ENCODE peak calls at places on chromosomes 7 and 10, in eight cellular contexts. B is H1, Z is HCT116, V is sigmoid colon, U is spleen, O is upper lobe of left lung, K is stomach, M is esophagus muscularis mucosa. A is an unnamed sample.

GRCh38 chr7:82469207-82469606 is 25.6 kb upstream of the CACNA2D1 start:
- DNase-seq in Z (no peak), U (no peak), O (no peak), K (no peak), V (no peak), M (no peak), B (no peak), A (no peak)

GRCh38 chr7:87784424-87784823 is 91.7 kb downstream of the SLC25A40 start:
- DNase-seq in V (no peak), O (no peak), U (no peak), Z (no peak), B (no peak), M (no peak), K (no peak), A (no peak)

GRCh38 chr7:39392151-39392550 is 174.1 kb upstream of the YAE1 start:
- DNase-seq in O (no peak), Z (no peak), V (no peak), K (no peak), U (no peak), B (no peak), M (no peak), A (no peak)

GRCh38 chr10:114075093-114075492 is 31.4 kb downstream of the ADRB1 start:
- DNase-seq in M (no peak), U (no peak), K (no peak), Z (no peak), V (no peak), B (no peak), O (no peak), A (no peak)

GRCh38 chr7:47535033-47535703 is 46.7 kb downstream of the TNS3 start:
- DNase-seq in Z (no peak), K (no peak), V (no peak), M (no peak), O (no peak), B (no peak), U (peak; percentile 7), A (no peak)

GRCh38 chr10:132066186-132066585 is 440 bp downstream of the JAKMIP3 start:
- DNase-seq in K (no peak), V (no peak), M (no peak), Z (no peak), B (no peak), O (peak; percentile 18), U (no peak), A (no peak)

GRCh38 chr7:154304740-154305679 is 252.8 kb downstream of the DPP6 start:
- DNase-seq in U (no peak), Z (no peak), B (no peak), V (no peak), M (no peak), O (no peak), K (no peak), A (no peak)

GRCh38 chr7:149126662-149127321 is 668 bp upstream of the ZNF425 start:
- DNase-seq in M (no peak), V (peak; percentile 76), Z (no peak), O (peak; percentile 62), U (peak; percentile 94), B (no peak), K (peak; percentile 46), A (no peak)

GRCh38 chr7:100874577-100875355 is at the start of gene SRRT:
- DNase-seq in B (peak; percentile 95), Z (peak; percentile 96), U (peak; percentile 99), O (peak; percentile 98), K (peak; percentile 99), V (peak; percentile 99), M (peak; percentile 100), A (no peak)

GRCh38 chr7:21365866-21366624 is 61.8 kb upstream of the SP4 start:
- DNase-seq in U (no peak), O (no peak), V (no peak), M (no peak), Z (peak; percentile 1), K (peak; percentile 32), B (no peak), A (no peak)

GRCh38 chr10:111593578-111593977 is 516.7 kb downstream of the ADRA2A start:
- DNase-seq in Z (no peak), V (no peak), O (no peak), U (no peak), K (no peak), B (no peak), M (no peak), A (no peak)

GRCh38 chr10:100742067-100742771 is 3.2 kb upstream of the PAX2 start:
- DNase-seq in B (no peak), U (no peak), O (no peak), K (no peak), Z (no peak), V (peak; percentile 52), M (no peak), A (no peak)

GRCh38 chr10:100103581-100103980 is 21.9 kb upstream of the CPN1 start:
- DNase-seq in Z (no peak), V (no peak), O (no peak), B (no peak), U (no peak), K (no peak), M (no peak), A (no peak)

GRCh38 chr10:99232357-99232999 is 3.2 kb downstream of the HPSE2 start:
- DNase-seq in K (no peak), O (no peak), Z (no peak), V (no peak), B (no peak), M (no peak), U (no peak), A (no peak)

GRCh38 chr7:118327179-118327578 is 102.7 kb downstream of the ANKRD7 start:
- DNase-seq in B (no peak), O (no peak), Z (no peak), V (no peak), K (no peak), U (no peak), M (no peak), A (no peak)

GRCh38 chr7:95772298-95772770 is at the start of gene DYNC1I1:
- DNase-seq in B (no peak), V (peak; percentile 88), O (peak; percentile 62), K (peak; percentile 61), M (no peak), Z (no peak), U (peak; percentile 85), A (no peak)

GRCh38 chr7:142799483-142799882 is 28.7 kb downstream of the PRSS2 start:
- DNase-seq in O (no peak), U (no peak), B (no peak), Z (no peak), V (no peak), M (peak; percentile 80), K (no peak), A (no peak)

GRCh38 chr10:114658175-114658574 is at the start of gene ABLIM1:
- DNase-seq in U (no peak), V (no peak), K (no peak), B (no peak), O (no peak), M (no peak), Z (no peak), A (no peak)

GRCh38 chr10:72253002-72253401 is 20.7 kb upstream of the DDIT4 start:
- DNase-seq in V (no peak), B (no peak), O (no peak), K (no peak), U (no peak), M (no peak), Z (no peak), A (no peak)

GRCh38 chr7:111735661-111736323 is 173.5 kb upstream of the IMMP2L start:
- DNase-seq in M (no peak), U (no peak), O (peak; percentile 35), Z (peak; percentile 52), B (peak; percentile 9), K (peak; percentile 47), V (no peak), A (no peak)

GRCh38 chr10:17693009-17693408 is 49.1 kb downstream of the STAM start:
- DNase-seq in V (no peak), M (no peak), B (no peak), O (no peak), Z (no peak), K (no peak), U (no peak), A (no peak)

GRCh38 chr10:12419279-12419847 is 70.0 kb downstream of the CAMK1D start:
- DNase-seq in O (no peak), B (no peak), K (no peak), V (peak; percentile 86), M (peak; percentile 93), U (peak; percentile 29), Z (peak; percentile 79), A (peak; percentile 93)
- TF ChIP-seq POLR2AphosphoS5 in O (no peak), B (no peak), K (peak; percentile 25), V (peak; percentile 9), M (peak; percentile 44), U (no peak), Z (no peak), A (no peak)

GRCh38 chr7:7569615-7570014 is 2.9 kb downstream of the MIOS start:
- DNase-seq in Z (no peak), U (no peak), B (no peak), M (no peak), O (no peak), V (no peak), K (no peak), A (no peak)
- H3K4me1 ChIP-seq in Z (peaks cover 16% of the 10 kb centered on the region), U (peaks cover 84% of the 10 kb centered on the region), B (peaks cover 6% of the 10 kb centered on the region), M (peaks cover 12% of the 10 kb centered on the region), O (peaks cover 21% of the 10 kb centered on the region), V (peaks cover 14% of the 10 kb centered on the region), K (peaks cover 13% of the 10 kb centered on the region), A (peaks cover 43% of the 10 kb centered on the region)

DNA sequence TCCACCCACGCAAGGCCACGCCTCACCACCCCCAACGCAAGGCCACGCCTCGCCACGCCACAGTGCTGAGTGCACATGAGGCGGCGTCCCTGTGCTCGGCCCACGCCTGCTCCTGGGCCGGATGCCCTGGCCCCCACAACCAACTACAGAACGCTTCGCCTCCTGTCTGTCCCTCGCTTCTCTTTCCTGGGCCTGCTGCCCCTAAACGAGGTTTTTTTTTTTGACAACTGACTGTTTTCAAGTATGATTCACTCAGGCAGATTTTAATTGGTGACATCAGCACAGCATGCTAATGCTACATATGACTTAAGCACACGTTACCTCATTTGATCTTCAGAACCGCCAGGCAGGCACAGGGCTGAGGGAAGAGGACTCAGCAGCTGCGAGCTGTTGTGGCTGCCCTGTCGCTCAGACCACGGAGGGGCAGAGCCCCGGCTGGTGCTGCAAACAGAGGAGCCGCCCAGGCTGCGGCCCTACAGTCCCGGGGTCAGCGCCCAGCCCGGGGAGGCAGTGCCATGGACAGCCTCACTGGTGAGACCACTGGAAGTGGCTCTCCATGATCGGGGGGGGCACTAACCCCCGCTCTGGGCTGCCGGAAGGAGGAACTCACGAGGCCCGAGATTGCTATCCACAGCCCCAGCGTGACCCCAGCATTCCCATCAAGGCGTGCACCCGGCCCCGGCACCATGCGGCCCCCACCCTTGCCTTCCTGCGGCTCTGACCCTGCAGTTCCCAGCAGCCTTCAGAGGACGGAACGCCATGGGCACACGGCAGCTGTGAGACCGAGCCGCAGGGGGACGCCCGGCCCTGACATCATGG is 212.8 kb downstream of the MAD1L1 start:
- DNase-seq in K (no peak), M (no peak), U (peak; percentile 92), V (peak; percentile 78), B (no peak), Z (no peak), O (peak; percentile 56), A (no peak)
- TF ChIP-seq POLR2A in K (no peak), M (no peak), U (no peak), V (no peak), B (no peak), Z (no peak), O (no peak), A (peak; percentile 22)

DNA sequence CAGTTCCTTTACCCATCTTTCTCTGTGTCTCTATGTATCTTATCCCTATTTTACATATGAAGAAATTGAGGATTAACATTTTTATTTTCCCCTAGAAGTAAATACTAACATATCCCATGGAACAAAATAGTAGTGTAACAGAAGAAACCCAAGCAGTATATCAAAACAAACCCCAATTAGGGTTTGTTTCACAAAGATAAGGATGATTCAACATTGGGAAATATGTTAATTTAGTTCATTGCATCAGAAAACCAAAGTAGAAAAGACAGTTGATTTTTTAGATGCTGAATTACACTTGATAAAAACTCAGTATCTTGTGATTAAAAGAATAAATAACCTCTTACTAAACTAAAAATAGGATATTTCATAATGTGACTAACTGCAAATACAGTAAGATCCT is 87.8 kb downstream of the GLCCI1 start:
- DNase-seq in M (no peak), V (no peak), Z (no peak), B (no peak), O (no peak), K (no peak), U (no peak), A (no peak)
- TF ChIP-seq POLR2AphosphoS5 in M (no peak), V (no peak), Z (no peak), B (no peak), O (no peak), K (no peak), U (no peak), A (no peak)